ENCODE peak calls at places on chromosomes 1 and 21, in seven cellular contexts. V, E, N, S, B, J and D are unnamed samples.
A peak's percentile ranks its signal among the peaks of the same experiment; 100 is the strongest.

GRCh38 chr1:187817782-187818181 is 989.0 kb downstream of the PLA2G4A start:
- DNase-seq in V (no peak), E (no peak), N (no peak), S (no peak), B (no peak), J (no peak), D (no peak)

GRCh38 chr1:116265931-116266863 is 106.8 kb upstream of the ATP1A1 start:
- DNase-seq in V (no peak), E (no peak), N (no peak), S (no peak), B (no peak), J (no peak), D (no peak)

GRCh38 chr1:16163882-16164820 is 8.3 kb upstream of the EPHA2 start:
- DNase-seq in V (peak; percentile 94), E (no peak), N (no peak), S (no peak), B (peak; percentile 98), J (no peak), D (peak; percentile 93)

GRCh38 chr1:214448536-214448935 is 102.9 kb downstream of the PTPN14 start:
- DNase-seq in V (no peak), E (no peak), N (no peak), S (no peak), B (no peak), J (no peak), D (no peak)

GRCh38 chr1:227192163-227192562 is 126.1 kb downstream of the CDC42BPA start:
- DNase-seq in V (peak; percentile 90), E (no peak), N (no peak), S (no peak), B (peak; percentile 95), J (peak; percentile 10), D (peak; percentile 94)

GRCh38 chr1:49160677-49161076 is 384.0 kb upstream of the BEND5 start:
- DNase-seq in V (no peak), E (no peak), N (no peak), S (no peak), B (no peak), J (no peak), D (no peak)

GRCh38 chr21:36125513-36126121 is 9.3 kb upstream of the CBR3 start:
- DNase-seq in V (peak; percentile 23), E (peak; percentile 64), N (peak; percentile 47), S (peak; percentile 27), B (peak; percentile 69), J (peak; percentile 67), D (peak; percentile 75)

GRCh38 chr1:4495809-4496208 is 158.6 kb upstream of the AJAP1 start:
- DNase-seq in V (no peak), E (no peak), N (no peak), S (no peak), B (no peak), J (no peak), D (no peak)

GRCh38 chr21:41601573-41602371 is 93.8 kb upstream of the TMPRSS2 start:
- DNase-seq in V (peak; percentile 37), E (no peak), N (no peak), S (no peak), B (peak; percentile 3), J (no peak), D (peak; percentile 82)

GRCh38 chr1:11355594-11356467 is 82.8 kb downstream of the UBIAD1 start:
- DNase-seq in V (no peak), E (no peak), N (peak; percentile 73), S (no peak), B (no peak), J (no peak), D (no peak)

GRCh38 chr1:1862905-1863547 is 27.9 kb downstream of the GNB1 start:
- DNase-seq in V (no peak), E (no peak), N (no peak), S (no peak), B (no peak), J (no peak), D (peak; percentile 26)

GRCh38 chr1:30172757-30173156 is 550.6 kb downstream of the MATN1 start:
- DNase-seq in V (no peak), E (no peak), N (no peak), S (no peak), B (no peak), J (no peak), D (no peak)

GRCh38 chr1:174875306-174875705 is 124.4 kb upstream of the CACYBP start:
- DNase-seq in V (no peak), E (no peak), N (no peak), S (peak; percentile 28), B (no peak), J (peak; percentile 87), D (no peak)

GRCh38 chr1:22799971-22800370 is 89.3 kb downstream of the EPHB2 start:
- DNase-seq in V (no peak), E (no peak), N (no peak), S (no peak), B (no peak), J (no peak), D (no peak)

GRCh38 chr1:64421377-64421776 is 48.6 kb upstream of the CACHD1 start:
- DNase-seq in V (no peak), E (no peak), N (no peak), S (no peak), B (peak; percentile 17), J (no peak), D (no peak)

GRCh38 chr1:35962952-35963351 is 32.0 kb downstream of the AGO3 start:
- DNase-seq in V (no peak), E (no peak), N (no peak), S (no peak), B (no peak), J (no peak), D (no peak)

GRCh38 chr1:221858758-221859157 is 116.9 kb upstream of the DUSP10 start:
- DNase-seq in V (peak; percentile 11), E (no peak), N (no peak), S (no peak), B (peak; percentile 65), J (no peak), D (peak; percentile 34)